ENCODE peak calls at places on chromosome 12, in four cellular contexts. One of them, this sample, is unnamed. For H3K4me1 and H3K9me3, the result is how much of the 10 kb centered on the place peaks cover.

GRCh38 chr12:78087363-78087675 is 256.6 kb downstream of the NAV3 start:
- DNase-seq in psoas muscle: no peak
- DNase-seq in K562: no peak
- DNase-seq in aorta: no peak
- DNase-seq in this sample: no peak

GRCh38 chr12:57629897-57630471 is 3.0 kb downstream of the B4GALNT1 start:
- DNase-seq in psoas muscle: no peak
- DNase-seq in K562: no peak
- DNase-seq in aorta: no peak
- DNase-seq in this sample: no peak

GRCh38 chr12:130357241-130357640 is 19.6 kb downstream of the PIWIL1 start:
- DNase-seq in psoas muscle: no peak
- DNase-seq in K562: no peak
- DNase-seq in aorta: no peak
- DNase-seq in this sample: no peak

GRCh38 chr12:102816816-102817434 is 100.1 kb downstream of the PAH start:
- DNase-seq in psoas muscle: no peak
- DNase-seq in K562: peak
- DNase-seq in aorta: no peak
- DNase-seq in this sample: no peak

GRCh38 chr12:66380769-66381168 is 78.5 kb downstream of the HELB start:
- DNase-seq in psoas muscle: no peak
- DNase-seq in K562: no peak
- DNase-seq in aorta: no peak
- DNase-seq in this sample: no peak

GRCh38 chr12:47527816-47528215 is 178.0 kb downstream of the RPAP3 start:
- DNase-seq in psoas muscle: no peak
- DNase-seq in K562: no peak
- DNase-seq in aorta: no peak
- DNase-seq in this sample: no peak

GRCh38 chr12:131129839-131130238 is 176.1 kb downstream of the ADGRD1 start:
- DNase-seq in psoas muscle: no peak
- DNase-seq in K562: no peak
- DNase-seq in aorta: peak
- DNase-seq in this sample: no peak

GRCh38 chr12:58161773-58162172 is 220.4 kb downstream of the ATP23 start:
- DNase-seq in psoas muscle: no peak
- DNase-seq in K562: no peak
- DNase-seq in aorta: no peak
- DNase-seq in this sample: no peak

GRCh38 chr12:82955020-82955419 is 268.3 kb downstream of the TMTC2 start:
- DNase-seq in psoas muscle: no peak
- DNase-seq in K562: no peak
- DNase-seq in aorta: no peak
- DNase-seq in this sample: no peak

GRCh38 chr12:111444706-111445310 is 39.1 kb downstream of the SH2B3 start:
- DNase-seq in psoas muscle: peak
- DNase-seq in K562: no peak
- DNase-seq in aorta: peak
- DNase-seq in this sample: peak

GRCh38 chr12:3073438-3074255 is 3.5 kb upstream of the TSPAN9 start:
- DNase-seq in psoas muscle: peak
- DNase-seq in K562: peak
- DNase-seq in aorta: peak
- DNase-seq in this sample: peak

GRCh38 chr12:12881495-12881894 is 9.9 kb upstream of the GPRC5A start:
- DNase-seq in psoas muscle: no peak
- DNase-seq in K562: no peak
- DNase-seq in aorta: no peak
- DNase-seq in this sample: no peak

GRCh38 chr12:101441835-101442234 is 33.3 kb upstream of the SPIC start:
- DNase-seq in psoas muscle: no peak
- DNase-seq in K562: no peak
- DNase-seq in aorta: no peak
- DNase-seq in this sample: no peak

GRCh38 chr12:60335765-60336164 is 739.9 kb downstream of the SLC16A7 start:
- DNase-seq in psoas muscle: no peak
- DNase-seq in K562: no peak
- DNase-seq in aorta: no peak
- DNase-seq in this sample: no peak

GRCh38 chr12:124906606-124907261 is 7.7 kb downstream of the UBC start:
- DNase-seq in psoas muscle: peak
- DNase-seq in K562: peak
- DNase-seq in aorta: peak
- DNase-seq in this sample: peak

GRCh38 chr12:126582231-126582630 is 1517.0 kb downstream of the AACS start:
- DNase-seq in psoas muscle: no peak
- DNase-seq in K562: no peak
- DNase-seq in aorta: no peak
- DNase-seq in this sample: no peak

GRCh38 chr12:76020731-76021672 is 10.6 kb downstream of the PHLDA1 start:
- DNase-seq in psoas muscle: no peak
- DNase-seq in K562: no peak
- DNase-seq in aorta: no peak
- DNase-seq in this sample: no peak

GRCh38 chr12:18754118-18754707 is 16.3 kb downstream of the CAPZA3 start:
- DNase-seq in psoas muscle: no peak
- DNase-seq in K562: no peak
- DNase-seq in aorta: no peak
- DNase-seq in this sample: no peak

GRCh38 chr12:41709012-41709411 is 435.7 kb downstream of the GXYLT1 start:
- DNase-seq in psoas muscle: no peak
- DNase-seq in K562: no peak
- DNase-seq in aorta: no peak
- DNase-seq in this sample: no peak

DNA sequence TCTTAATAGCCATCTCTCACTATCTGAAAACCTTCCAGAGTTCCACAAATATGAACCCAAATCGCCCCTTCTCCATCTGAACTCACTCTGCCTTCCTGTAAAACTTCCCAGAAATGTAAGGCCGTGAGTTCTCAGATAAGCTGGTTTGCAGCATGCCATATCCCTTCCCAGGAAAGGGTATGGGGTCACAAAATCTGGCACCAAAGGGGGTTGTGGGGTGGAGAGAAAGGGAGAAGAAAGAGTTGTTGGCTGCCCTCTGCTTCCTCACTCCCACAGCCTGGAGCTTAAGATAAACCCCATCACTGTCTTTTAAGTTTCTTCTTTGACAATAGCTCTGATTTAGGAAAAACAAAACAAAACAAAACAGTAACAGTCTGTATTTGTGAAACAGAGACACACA is 10.7 kb downstream of the TMTC1 start:
- DNase-seq in psoas muscle: no peak
- DNase-seq in K562: no peak
- DNase-seq in aorta: no peak
- DNase-seq in this sample: no peak
- H3K4me1 ChIP-seq in psoas muscle: under half
- H3K4me1 ChIP-seq in K562: under half
- H3K4me1 ChIP-seq in aorta: under half
- H3K4me1 ChIP-seq in this sample: under half

DNA sequence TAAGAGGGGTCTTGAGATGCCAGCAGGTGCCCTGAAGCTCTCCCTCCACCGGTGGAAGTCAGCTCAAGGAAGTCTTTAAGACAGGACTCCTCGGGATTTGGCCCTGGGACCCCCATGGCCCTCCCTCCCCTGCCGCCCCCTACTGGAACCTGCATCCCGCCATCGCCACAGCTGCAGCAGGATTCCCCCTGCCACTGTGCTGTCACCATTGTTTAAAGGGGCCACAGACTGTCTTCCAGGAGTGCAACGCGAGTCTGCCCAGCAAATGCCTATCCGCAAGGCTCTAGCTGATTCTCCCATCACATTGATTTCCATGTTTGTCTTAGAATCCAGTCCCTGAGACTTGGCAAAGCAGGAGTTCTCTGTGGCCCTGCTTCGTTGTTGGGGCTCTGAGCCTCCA is 770.8 kb upstream of the ALG10B start:
- DNase-seq in psoas muscle: no peak
- DNase-seq in K562: no peak
- DNase-seq in aorta: no peak
- DNase-seq in this sample: no peak
- H3K9me3 ChIP-seq in psoas muscle: under half
- H3K9me3 ChIP-seq in K562: under half
- H3K9me3 ChIP-seq in aorta: under half
- H3K9me3 ChIP-seq in this sample: under half

GRCh38 chr12:11765421-11765816 is 115.9 kb downstream of the ETV6 start:
- DNase-seq in psoas muscle: no peak
- DNase-seq in K562: no peak
- DNase-seq in aorta: no peak
- DNase-seq in this sample: no peak
- H3K4me1 ChIP-seq in psoas muscle: under half
- H3K4me1 ChIP-seq in K562: under half
- H3K4me1 ChIP-seq in aorta: under half
- H3K4me1 ChIP-seq in this sample: half or more

GRCh38 chr12:1843641-1844005 is 23.3 kb downstream of the LRTM2 start:
- DNase-seq in psoas muscle: no peak
- DNase-seq in K562: no peak
- DNase-seq in aorta: peak
- DNase-seq in this sample: no peak
- H3K9me3 ChIP-seq in psoas muscle: under half
- H3K9me3 ChIP-seq in K562: under half
- H3K9me3 ChIP-seq in aorta: under half
- H3K9me3 ChIP-seq in this sample: under half

GRCh38 chr12:49091836-49092085 is 2.8 kb downstream of the DHH start:
- DNase-seq in psoas muscle: no peak
- DNase-seq in K562: no peak
- DNase-seq in aorta: no peak
- DNase-seq in this sample: no peak
- H3K4me1 ChIP-seq in psoas muscle: under half
- H3K4me1 ChIP-seq in K562: half or more
- H3K4me1 ChIP-seq in aorta: under half
- H3K4me1 ChIP-seq in this sample: under half

DNA sequence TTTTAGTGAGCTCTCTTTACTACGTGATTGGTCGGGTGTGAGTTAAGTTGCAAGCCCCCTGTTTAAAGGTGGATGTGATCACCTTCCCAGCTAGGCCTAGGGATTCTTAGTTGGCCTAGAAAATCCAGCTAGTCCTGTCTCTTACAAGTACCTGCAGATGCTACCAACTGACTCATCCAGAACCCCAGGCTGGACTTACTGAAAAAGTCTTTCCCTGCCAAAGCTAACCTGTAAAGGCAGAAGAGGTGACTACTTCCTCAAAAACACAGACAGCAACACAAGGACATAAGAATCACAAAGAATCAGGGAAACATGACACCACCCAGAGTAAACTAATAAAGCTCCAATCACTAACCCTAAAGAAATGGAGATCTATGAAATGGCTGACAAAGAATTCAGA is 39.1 kb upstream of the HIGD1C start:
- DNase-seq in psoas muscle: no peak
- DNase-seq in K562: no peak
- DNase-seq in aorta: no peak
- DNase-seq in this sample: no peak
- H3K9me3 ChIP-seq in psoas muscle: under half
- H3K9me3 ChIP-seq in K562: under half
- H3K9me3 ChIP-seq in aorta: under half
- H3K9me3 ChIP-seq in this sample: under half

DNA sequence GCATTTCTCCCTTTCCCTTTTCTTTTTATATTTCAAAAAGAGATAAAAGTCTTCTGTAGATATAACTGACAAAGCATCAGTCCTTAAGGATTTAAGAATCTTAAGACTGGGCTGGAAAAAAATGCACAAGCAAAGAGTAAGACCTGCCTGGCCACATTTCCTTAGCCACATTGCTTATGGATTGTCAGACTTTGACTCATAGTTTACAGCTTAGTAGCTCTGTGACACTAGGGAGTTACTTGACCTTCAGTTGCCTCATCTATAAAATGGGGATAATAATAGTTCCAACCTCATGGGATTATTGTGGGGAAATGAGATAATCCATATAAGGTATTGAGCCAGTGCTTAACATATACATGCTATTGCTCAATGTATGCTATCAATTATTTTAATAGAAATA is 66.4 kb upstream of the STK38L start:
- DNase-seq in psoas muscle: no peak
- DNase-seq in K562: no peak
- DNase-seq in aorta: no peak
- DNase-seq in this sample: no peak
- H3K4me1 ChIP-seq in psoas muscle: under half
- H3K4me1 ChIP-seq in K562: under half
- H3K4me1 ChIP-seq in aorta: under half
- H3K4me1 ChIP-seq in this sample: half or more

GRCh38 chr12:30400349-30400748 is 295.3 kb downstream of the IPO8 start:
- DNase-seq in psoas muscle: no peak
- DNase-seq in K562: peak
- DNase-seq in aorta: no peak
- DNase-seq in this sample: no peak

GRCh38 chr12:30391766-30392366 is 303.8 kb downstream of the IPO8 start:
- DNase-seq in psoas muscle: no peak
- DNase-seq in K562: no peak
- DNase-seq in aorta: no peak
- DNase-seq in this sample: no peak

GRCh38 chr12:30399859-30400258 is 295.8 kb downstream of the IPO8 start:
- DNase-seq in psoas muscle: no peak
- DNase-seq in K562: no peak
- DNase-seq in aorta: no peak
- DNase-seq in this sample: no peak

GRCh38 chr12:30395190-30395589 is 300.5 kb downstream of the IPO8 start:
- DNase-seq in psoas muscle: no peak
- DNase-seq in K562: no peak
- DNase-seq in aorta: no peak
- DNase-seq in this sample: no peak

DNA sequence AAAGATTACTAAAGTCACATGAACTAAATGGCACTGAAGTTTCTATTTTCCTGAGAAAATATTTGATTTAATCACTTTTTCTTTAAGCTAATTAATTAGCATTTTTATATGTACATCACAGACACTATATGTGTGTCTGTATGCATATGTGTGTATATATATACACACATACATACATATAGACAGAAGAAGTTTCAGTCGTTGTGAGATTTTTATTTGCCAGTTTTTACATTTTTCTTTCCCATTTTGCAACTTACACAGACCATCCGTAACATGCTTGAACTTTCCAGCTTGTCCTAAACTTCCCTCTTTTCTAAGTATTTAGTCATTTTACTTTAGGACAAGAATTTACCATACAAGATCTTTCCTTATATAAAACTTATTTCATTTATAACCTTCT is 299.1 kb downstream of the IPO8 start:
- DNase-seq in psoas muscle: no peak
- DNase-seq in K562: no peak
- DNase-seq in aorta: no peak
- DNase-seq in this sample: no peak
- H3K9me3 ChIP-seq in psoas muscle: under half
- H3K9me3 ChIP-seq in K562: under half
- H3K9me3 ChIP-seq in aorta: under half
- H3K9me3 ChIP-seq in this sample: under half

This sample was measured in tibial artery.